ENCODE peak calls at places on chromosome 20, in eight cellular contexts. One of them, this sample, is unnamed.

GRCh38 chr20:4819901-4820300 is 98.2 kb downstream of the PRND start:
- DNase-seq in activated CD8-positive, alpha-beta memory T cell treated with anti-CD3 and anti-CD28 coated beads, Interleukin-2, amount 10 ng/mL, durations not matched to agents 7 days and 5 days: no peak
- DNase-seq in activated CD4-positive, alpha-beta T cell treated with anti-CD3 and anti-CD28 coated beads for 24 hours: no peak
- DNase-seq in mucosa of gallbladder: no peak
- DNase-seq in hypothalamus: no peak
- DNase-seq in cerebellum: no peak
- DNase-seq in iPS DF 19.7: no peak
- DNase-seq in B cell: no peak
- DNase-seq in this sample: no peak

GRCh38 chr20:4962257-4962855 is 39.0 kb downstream of the SLC23A2 start:
- DNase-seq in iPS DF 19.7: no peak
- DNase-seq in activated CD4-positive, alpha-beta T cell treated with anti-CD3 and anti-CD28 coated beads for 24 hours: no peak
- DNase-seq in hypothalamus: no peak
- DNase-seq in activated CD8-positive, alpha-beta memory T cell treated with anti-CD3 and anti-CD28 coated beads, Interleukin-2, amount 10 ng/mL, durations not matched to agents 7 days and 5 days: peak
- DNase-seq in mucosa of gallbladder: no peak
- DNase-seq in cerebellum: no peak
- DNase-seq in B cell: no peak
- DNase-seq in this sample: peak

GRCh38 chr20:44720617-44720993 is 5.4 kb downstream of the CCN5 start:
- DNase-seq in B cell: no peak
- DNase-seq in activated CD8-positive, alpha-beta memory T cell treated with anti-CD3 and anti-CD28 coated beads, Interleukin-2, amount 10 ng/mL, durations not matched to agents 7 days and 5 days: no peak
- DNase-seq in mucosa of gallbladder: no peak
- DNase-seq in hypothalamus: peak
- DNase-seq in iPS DF 19.7: no peak
- DNase-seq in activated CD4-positive, alpha-beta T cell treated with anti-CD3 and anti-CD28 coated beads for 24 hours: no peak
- DNase-seq in cerebellum: peak
- DNase-seq in this sample: no peak

GRCh38 chr20:61376541-61377231 is 124.6 kb downstream of the CDH4 start:
- DNase-seq in mucosa of gallbladder: no peak
- DNase-seq in B cell: no peak
- DNase-seq in hypothalamus: no peak
- DNase-seq in iPS DF 19.7: no peak
- DNase-seq in activated CD4-positive, alpha-beta T cell treated with anti-CD3 and anti-CD28 coated beads for 24 hours: no peak
- DNase-seq in cerebellum: no peak
- DNase-seq in activated CD8-positive, alpha-beta memory T cell treated with anti-CD3 and anti-CD28 coated beads, Interleukin-2, amount 10 ng/mL, durations not matched to agents 7 days and 5 days: no peak
- DNase-seq in this sample: no peak

GRCh38 chr20:32332614-32333013 is 25.5 kb upstream of the ASXL1 start:
- DNase-seq in iPS DF 19.7: no peak
- DNase-seq in activated CD4-positive, alpha-beta T cell treated with anti-CD3 and anti-CD28 coated beads for 24 hours: no peak
- DNase-seq in activated CD8-positive, alpha-beta memory T cell treated with anti-CD3 and anti-CD28 coated beads, Interleukin-2, amount 10 ng/mL, durations not matched to agents 7 days and 5 days: peak
- DNase-seq in hypothalamus: no peak
- DNase-seq in cerebellum: no peak
- DNase-seq in mucosa of gallbladder: peak
- DNase-seq in B cell: no peak
- DNase-seq in this sample: no peak

GRCh38 chr20:13245250-13245723 is 24.2 kb downstream of the ISM1 start:
- DNase-seq in hypothalamus: no peak
- DNase-seq in activated CD8-positive, alpha-beta memory T cell treated with anti-CD3 and anti-CD28 coated beads, Interleukin-2, amount 10 ng/mL, durations not matched to agents 7 days and 5 days: no peak
- DNase-seq in activated CD4-positive, alpha-beta T cell treated with anti-CD3 and anti-CD28 coated beads for 24 hours: no peak
- DNase-seq in cerebellum: no peak
- DNase-seq in B cell: no peak
- DNase-seq in mucosa of gallbladder: no peak
- DNase-seq in iPS DF 19.7: no peak
- DNase-seq in this sample: no peak

GRCh38 chr20:8967641-8968245 is 101.1 kb upstream of the PLCB4 start:
- DNase-seq in iPS DF 19.7: no peak
- DNase-seq in mucosa of gallbladder: no peak
- DNase-seq in activated CD4-positive, alpha-beta T cell treated with anti-CD3 and anti-CD28 coated beads for 24 hours: no peak
- DNase-seq in cerebellum: no peak
- DNase-seq in hypothalamus: no peak
- DNase-seq in B cell: no peak
- DNase-seq in activated CD8-positive, alpha-beta memory T cell treated with anti-CD3 and anti-CD28 coated beads, Interleukin-2, amount 10 ng/mL, durations not matched to agents 7 days and 5 days: no peak
- DNase-seq in this sample: no peak

GRCh38 chr20:48769111-48769879 is 58.5 kb downstream of the PREX1 start:
- DNase-seq in activated CD8-positive, alpha-beta memory T cell treated with anti-CD3 and anti-CD28 coated beads, Interleukin-2, amount 10 ng/mL, durations not matched to agents 7 days and 5 days: peak
- DNase-seq in hypothalamus: peak
- DNase-seq in activated CD4-positive, alpha-beta T cell treated with anti-CD3 and anti-CD28 coated beads for 24 hours: peak
- DNase-seq in mucosa of gallbladder: no peak
- DNase-seq in cerebellum: no peak
- DNase-seq in iPS DF 19.7: no peak
- DNase-seq in B cell: no peak
- DNase-seq in this sample: peak

GRCh38 chr20:46696791-46697279 is 7.6 kb upstream of the TP53RK start:
- DNase-seq in cerebellum: no peak
- DNase-seq in activated CD4-positive, alpha-beta T cell treated with anti-CD3 and anti-CD28 coated beads for 24 hours: no peak
- DNase-seq in hypothalamus: no peak
- DNase-seq in mucosa of gallbladder: no peak
- DNase-seq in activated CD8-positive, alpha-beta memory T cell treated with anti-CD3 and anti-CD28 coated beads, Interleukin-2, amount 10 ng/mL, durations not matched to agents 7 days and 5 days: no peak
- DNase-seq in B cell: no peak
- DNase-seq in iPS DF 19.7: no peak
- DNase-seq in this sample: no peak

GRCh38 chr20:34240698-34241615 is at the start of gene ASIP:
- DNase-seq in activated CD8-positive, alpha-beta memory T cell treated with anti-CD3 and anti-CD28 coated beads, Interleukin-2, amount 10 ng/mL, durations not matched to agents 7 days and 5 days: no peak
- DNase-seq in B cell: peak
- DNase-seq in iPS DF 19.7: no peak
- DNase-seq in mucosa of gallbladder: no peak
- DNase-seq in activated CD4-positive, alpha-beta T cell treated with anti-CD3 and anti-CD28 coated beads for 24 hours: no peak
- DNase-seq in cerebellum: no peak
- DNase-seq in hypothalamus: no peak
- DNase-seq in this sample: no peak

GRCh38 chr20:10034717-10035571 is at the start of gene ANKEF1:
- DNase-seq in B cell: peak
- DNase-seq in activated CD4-positive, alpha-beta T cell treated with anti-CD3 and anti-CD28 coated beads for 24 hours: peak
- DNase-seq in mucosa of gallbladder: peak
- DNase-seq in hypothalamus: peak
- DNase-seq in cerebellum: peak
- DNase-seq in activated CD8-positive, alpha-beta memory T cell treated with anti-CD3 and anti-CD28 coated beads, Interleukin-2, amount 10 ng/mL, durations not matched to agents 7 days and 5 days: peak
- DNase-seq in iPS DF 19.7: peak
- DNase-seq in this sample: peak

GRCh38 chr20:16062661-16063591 is 510.3 kb downstream of the KIF16B start:
- DNase-seq in cerebellum: no peak
- DNase-seq in activated CD4-positive, alpha-beta T cell treated with anti-CD3 and anti-CD28 coated beads for 24 hours: no peak
- DNase-seq in B cell: no peak
- DNase-seq in iPS DF 19.7: no peak
- DNase-seq in activated CD8-positive, alpha-beta memory T cell treated with anti-CD3 and anti-CD28 coated beads, Interleukin-2, amount 10 ng/mL, durations not matched to agents 7 days and 5 days: no peak
- DNase-seq in hypothalamus: no peak
- DNase-seq in mucosa of gallbladder: no peak
- DNase-seq in this sample: no peak

GRCh38 chr20:62536731-62537401 is 61.1 kb upstream of the GATA5 start:
- DNase-seq in activated CD4-positive, alpha-beta T cell treated with anti-CD3 and anti-CD28 coated beads for 24 hours: no peak
- DNase-seq in B cell: no peak
- DNase-seq in iPS DF 19.7: no peak
- DNase-seq in activated CD8-positive, alpha-beta memory T cell treated with anti-CD3 and anti-CD28 coated beads, Interleukin-2, amount 10 ng/mL, durations not matched to agents 7 days and 5 days: no peak
- DNase-seq in hypothalamus: no peak
- DNase-seq in mucosa of gallbladder: no peak
- DNase-seq in cerebellum: no peak
- DNase-seq in this sample: no peak

GRCh38 chr20:33169176-33169794 is 1.3 kb downstream of the BPIFA2 start:
- DNase-seq in cerebellum: no peak
- DNase-seq in iPS DF 19.7: no peak
- DNase-seq in hypothalamus: no peak
- DNase-seq in B cell: no peak
- DNase-seq in mucosa of gallbladder: no peak
- DNase-seq in activated CD8-positive, alpha-beta memory T cell treated with anti-CD3 and anti-CD28 coated beads, Interleukin-2, amount 10 ng/mL, durations not matched to agents 7 days and 5 days: no peak
- DNase-seq in activated CD4-positive, alpha-beta T cell treated with anti-CD3 and anti-CD28 coated beads for 24 hours: peak
- DNase-seq in this sample: no peak

GRCh38 chr20:62768815-62769287 is 27.4 kb upstream of the MRGBP start:
- DNase-seq in iPS DF 19.7: no peak
- DNase-seq in activated CD8-positive, alpha-beta memory T cell treated with anti-CD3 and anti-CD28 coated beads, Interleukin-2, amount 10 ng/mL, durations not matched to agents 7 days and 5 days: no peak
- DNase-seq in hypothalamus: no peak
- DNase-seq in mucosa of gallbladder: peak
- DNase-seq in activated CD4-positive, alpha-beta T cell treated with anti-CD3 and anti-CD28 coated beads for 24 hours: no peak
- DNase-seq in cerebellum: no peak
- DNase-seq in B cell: no peak
- DNase-seq in this sample: no peak

GRCh38 chr20:33963756-33964155 is 30.0 kb upstream of the RALY start:
- DNase-seq in activated CD4-positive, alpha-beta T cell treated with anti-CD3 and anti-CD28 coated beads for 24 hours: no peak
- DNase-seq in mucosa of gallbladder: no peak
- DNase-seq in iPS DF 19.7: no peak
- DNase-seq in B cell: no peak
- DNase-seq in cerebellum: peak
- DNase-seq in hypothalamus: no peak
- DNase-seq in activated CD8-positive, alpha-beta memory T cell treated with anti-CD3 and anti-CD28 coated beads, Interleukin-2, amount 10 ng/mL, durations not matched to agents 7 days and 5 days: no peak
- DNase-seq in this sample: no peak

GRCh38 chr20:12113468-12114371 is 196.0 kb downstream of the BTBD3 start:
- DNase-seq in cerebellum: peak
- DNase-seq in hypothalamus: peak
- DNase-seq in iPS DF 19.7: no peak
- DNase-seq in B cell: no peak
- DNase-seq in mucosa of gallbladder: peak
- DNase-seq in activated CD4-positive, alpha-beta T cell treated with anti-CD3 and anti-CD28 coated beads for 24 hours: no peak
- DNase-seq in activated CD8-positive, alpha-beta memory T cell treated with anti-CD3 and anti-CD28 coated beads, Interleukin-2, amount 10 ng/mL, durations not matched to agents 7 days and 5 days: no peak
- DNase-seq in this sample: no peak

GRCh38 chr20:13784271-13784892 is 337 bp downstream of the ESF1 start:
- DNase-seq in cerebellum: no peak
- DNase-seq in mucosa of gallbladder: no peak
- DNase-seq in activated CD4-positive, alpha-beta T cell treated with anti-CD3 and anti-CD28 coated beads for 24 hours: no peak
- DNase-seq in hypothalamus: no peak
- DNase-seq in B cell: no peak
- DNase-seq in activated CD8-positive, alpha-beta memory T cell treated with anti-CD3 and anti-CD28 coated beads, Interleukin-2, amount 10 ng/mL, durations not matched to agents 7 days and 5 days: no peak
- DNase-seq in iPS DF 19.7: no peak
- DNase-seq in this sample: no peak

GRCh38 chr20:58550661-58551060 is 35.5 kb upstream of the APCDD1L start:
- DNase-seq in activated CD8-positive, alpha-beta memory T cell treated with anti-CD3 and anti-CD28 coated beads, Interleukin-2, amount 10 ng/mL, durations not matched to agents 7 days and 5 days: peak
- DNase-seq in activated CD4-positive, alpha-beta T cell treated with anti-CD3 and anti-CD28 coated beads for 24 hours: no peak
- DNase-seq in hypothalamus: no peak
- DNase-seq in mucosa of gallbladder: no peak
- DNase-seq in iPS DF 19.7: no peak
- DNase-seq in B cell: no peak
- DNase-seq in cerebellum: no peak
- DNase-seq in this sample: no peak

GRCh38 chr20:43941476-43942212 is 27.0 kb downstream of the TOX2 start:
- DNase-seq in mucosa of gallbladder: no peak
- DNase-seq in B cell: peak
- DNase-seq in activated CD8-positive, alpha-beta memory T cell treated with anti-CD3 and anti-CD28 coated beads, Interleukin-2, amount 10 ng/mL, durations not matched to agents 7 days and 5 days: no peak
- DNase-seq in iPS DF 19.7: no peak
- DNase-seq in hypothalamus: no peak
- DNase-seq in cerebellum: no peak
- DNase-seq in activated CD4-positive, alpha-beta T cell treated with anti-CD3 and anti-CD28 coated beads for 24 hours: no peak
- DNase-seq in this sample: no peak

GRCh38 chr20:47764154-47764734 is 21.0 kb downstream of the SULF2 start:
- DNase-seq in B cell: no peak
- DNase-seq in activated CD4-positive, alpha-beta T cell treated with anti-CD3 and anti-CD28 coated beads for 24 hours: no peak
- DNase-seq in hypothalamus: no peak
- DNase-seq in activated CD8-positive, alpha-beta memory T cell treated with anti-CD3 and anti-CD28 coated beads, Interleukin-2, amount 10 ng/mL, durations not matched to agents 7 days and 5 days: no peak
- DNase-seq in cerebellum: no peak
- DNase-seq in iPS DF 19.7: no peak
- DNase-seq in mucosa of gallbladder: no peak
- DNase-seq in this sample: no peak

GRCh38 chr20:48807586-48808381 is 20.0 kb downstream of the PREX1 start:
- DNase-seq in cerebellum: no peak
- DNase-seq in B cell: no peak
- DNase-seq in activated CD4-positive, alpha-beta T cell treated with anti-CD3 and anti-CD28 coated beads for 24 hours: no peak
- DNase-seq in activated CD8-positive, alpha-beta memory T cell treated with anti-CD3 and anti-CD28 coated beads, Interleukin-2, amount 10 ng/mL, durations not matched to agents 7 days and 5 days: no peak
- DNase-seq in iPS DF 19.7: no peak
- DNase-seq in hypothalamus: peak
- DNase-seq in mucosa of gallbladder: no peak
- DNase-seq in this sample: no peak

GRCh38 chr20:61220131-61220530 is 31.9 kb upstream of the CDH4 start:
- DNase-seq in B cell: no peak
- DNase-seq in mucosa of gallbladder: no peak
- DNase-seq in iPS DF 19.7: no peak
- DNase-seq in cerebellum: no peak
- DNase-seq in hypothalamus: no peak
- DNase-seq in activated CD8-positive, alpha-beta memory T cell treated with anti-CD3 and anti-CD28 coated beads, Interleukin-2, amount 10 ng/mL, durations not matched to agents 7 days and 5 days: no peak
- DNase-seq in activated CD4-positive, alpha-beta T cell treated with anti-CD3 and anti-CD28 coated beads for 24 hours: no peak
- DNase-seq in this sample: no peak

GRCh38 chr20:35698298-35699126 is 640 bp downstream of the NFS1 start:
- DNase-seq in iPS DF 19.7: no peak
- DNase-seq in cerebellum: peak
- DNase-seq in activated CD4-positive, alpha-beta T cell treated with anti-CD3 and anti-CD28 coated beads for 24 hours: no peak
- DNase-seq in mucosa of gallbladder: no peak
- DNase-seq in activated CD8-positive, alpha-beta memory T cell treated with anti-CD3 and anti-CD28 coated beads, Interleukin-2, amount 10 ng/mL, durations not matched to agents 7 days and 5 days: peak
- DNase-seq in B cell: no peak
- DNase-seq in hypothalamus: no peak
- DNase-seq in this sample: no peak

This sample was measured in stimulated activated naive CD8-positive, alpha-beta T cell treated with anti-CD3 and anti-CD28 coated beads, Interleukin-15, amount 100 ng/mL, for 72 hours.